ENCODE peak calls at places on chromosome 5, in four cellular contexts. P is glutamatergic neuron, G is AG09309, B is foreskin fibroblast. N is an unnamed sample.
A peak's percentile ranks its signal among the peaks of the same experiment; 100 is the strongest.

GRCh38 chr5:110751902-110752762 is 13.3 kb downstream of the SLC25A46 start:
- DNase-seq in P (no peak), B (peak; percentile 58), G (no peak), N (peak; percentile 58)

GRCh38 chr5:142385194-142385593 is 60.4 kb upstream of the SPRY4 start:
- DNase-seq in G (peak; percentile 49), P (no peak), B (peak; percentile 73), N (peak; percentile 49)

GRCh38 chr5:139061856-139062255 is 136.3 kb downstream of the SIL1 start:
- DNase-seq in G (no peak), B (no peak), P (no peak), N (peak; percentile 20)

GRCh38 chr5:59814563-59814872 is 79.0 kb downstream of the PDE4D start:
- DNase-seq in B (no peak), P (no peak), G (no peak), N (no peak)

GRCh38 chr5:1441166-1441865 is 3.9 kb downstream of the SLC6A3 start:
- DNase-seq in B (no peak), G (no peak), P (no peak), N (no peak)

GRCh38 chr5:55176176-55176818 is 3.3 kb upstream of the CDC20B start:
- DNase-seq in P (peak; percentile 79), B (peak; percentile 76), G (no peak), N (peak; percentile 24)

GRCh38 chr5:119359737-119360413 is 4.1 kb downstream of the TNFAIP8 start:
- DNase-seq in G (no peak), B (no peak), P (no peak), N (no peak)

GRCh38 chr5:14812166-14812565 is 59.4 kb downstream of the ANKH start:
- DNase-seq in G (no peak), P (no peak), B (no peak), N (no peak)

GRCh38 chr5:79552984-79553383 is 39.0 kb upstream of the HOMER1 start:
- DNase-seq in P (no peak), B (peak; percentile 86), G (no peak), N (peak; percentile 72)

GRCh38 chr5:29697786-29698414 is 1495.6 kb upstream of the CDH6 start:
- DNase-seq in P (no peak), G (no peak), B (no peak), N (no peak)

GRCh38 chr5:170467000-170467707 is 36.7 kb upstream of the KCNIP1 start:
- DNase-seq in B (peak; percentile 68), G (peak; percentile 60), P (no peak), N (peak; percentile 78)

GRCh38 chr5:35803221-35803651 is 53.5 kb upstream of the IL7R start:
- DNase-seq in B (peak; percentile 88), P (peak; percentile 72), G (no peak), N (peak; percentile 59)

DNA sequence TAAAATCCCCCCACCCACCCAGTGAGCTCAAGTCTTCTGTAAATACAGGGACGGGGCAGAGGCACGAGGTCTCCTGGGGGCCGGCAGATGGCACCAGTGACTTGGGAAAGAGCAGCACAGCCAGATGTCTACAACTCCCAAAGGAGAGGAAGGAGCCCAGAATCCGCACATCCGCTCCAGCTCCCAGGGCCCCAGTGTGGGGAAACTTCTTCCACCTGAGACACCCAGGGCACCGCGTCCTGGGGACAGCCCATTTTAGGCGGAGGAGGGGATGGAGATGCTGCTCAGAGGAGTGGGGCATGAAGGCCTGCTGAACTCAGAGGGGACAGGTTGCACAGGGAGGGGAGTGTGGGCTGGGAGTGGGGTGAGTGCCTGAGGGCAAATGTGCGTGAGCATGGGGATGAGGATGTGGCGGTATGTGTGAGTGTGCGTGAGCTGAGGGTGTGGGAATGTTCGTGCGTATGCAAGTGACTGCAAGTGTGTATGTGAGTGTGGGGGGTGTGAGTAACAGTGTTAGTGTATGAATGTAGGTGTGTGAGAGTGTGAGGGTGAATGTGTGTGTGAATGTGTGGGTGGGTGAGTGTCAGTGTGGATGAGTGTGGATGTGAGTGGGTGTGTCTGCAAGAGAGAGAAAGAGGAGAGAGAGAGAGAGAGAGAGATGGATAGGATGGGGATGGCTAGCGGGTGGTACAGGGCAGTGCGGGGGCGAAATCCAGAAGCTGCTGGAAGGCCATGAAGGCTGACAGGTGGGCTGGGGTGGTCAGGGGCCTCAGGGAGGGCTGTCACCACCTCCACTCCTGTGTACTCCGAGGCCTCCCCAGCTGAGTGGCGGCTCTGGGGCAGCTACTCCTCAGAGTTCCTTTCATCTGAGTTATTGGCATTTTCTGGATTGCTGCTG is 63.5 kb downstream of the DUSP1 start:
- DNase-seq in P (peak; percentile 70), B (peak; percentile 90), G (peak; percentile 17), N (peak; percentile 75)
- TF ChIP-seq CTCF in P (no peak), B (peak; percentile 77), G (peak; percentile 79), N (peak; percentile 64)

GRCh38 chr5:125257057-125257970 is 510.9 kb upstream of the ZNF608 start:
- DNase-seq in B (peak; percentile 38), G (no peak), P (no peak), N (no peak)

GRCh38 chr5:125257997-125258396 is 511.6 kb upstream of the ZNF608 start:
- DNase-seq in B (no peak), G (no peak), P (no peak), N (no peak)

GRCh38 chr5:125256296-125256695 is 509.9 kb upstream of the ZNF608 start:
- DNase-seq in G (no peak), P (no peak), B (no peak), N (no peak)

GRCh38 chr5:125251703-125252102 is 505.3 kb upstream of the ZNF608 start:
- DNase-seq in P (no peak), G (no peak), B (peak; percentile 40), N (no peak)

GRCh38 chr5:125254267-125254666 is 507.8 kb upstream of the ZNF608 start:
- DNase-seq in P (no peak), G (no peak), B (no peak), N (no peak)
- TF ChIP-seq CTCF in P (no peak), G (no peak), B (no peak), N (no peak)

GRCh38 chr5:67844937-67845336 is 370.6 kb upstream of the PIK3R1 start:
- DNase-seq in B (no peak), G (no peak), P (no peak), N (no peak)

GRCh38 chr5:67842806-67843205 is 372.8 kb upstream of the PIK3R1 start:
- DNase-seq in B (peak; percentile 62), P (peak; percentile 87), G (peak; percentile 3), N (peak; percentile 2)
- TF ChIP-seq CTCF in B (peak; percentile 40), P (peak; percentile 77), G (peak; percentile 43), N (peak; percentile 29)

GRCh38 chr5:95961617-95962474 is at the start of gene ELL2:
- DNase-seq in B (peak; percentile 99), G (peak; percentile 87), P (peak; percentile 98), N (peak; percentile 100)

GRCh38 chr5:95958308-95959014 is 3.2 kb downstream of the ELL2 start:
- DNase-seq in G (no peak), P (no peak), B (peak; percentile 39), N (peak; percentile 51)

GRCh38 chr5:95959051-95959963 is 2.3 kb downstream of the ELL2 start:
- DNase-seq in B (no peak), G (no peak), P (peak; percentile 17), N (peak; percentile 68)

GRCh38 chr5:95960802-95961616 is 642 bp downstream of the ELL2 start:
- DNase-seq in B (peak; percentile 94), G (no peak), P (peak; percentile 89), N (peak; percentile 75)

DNA sequence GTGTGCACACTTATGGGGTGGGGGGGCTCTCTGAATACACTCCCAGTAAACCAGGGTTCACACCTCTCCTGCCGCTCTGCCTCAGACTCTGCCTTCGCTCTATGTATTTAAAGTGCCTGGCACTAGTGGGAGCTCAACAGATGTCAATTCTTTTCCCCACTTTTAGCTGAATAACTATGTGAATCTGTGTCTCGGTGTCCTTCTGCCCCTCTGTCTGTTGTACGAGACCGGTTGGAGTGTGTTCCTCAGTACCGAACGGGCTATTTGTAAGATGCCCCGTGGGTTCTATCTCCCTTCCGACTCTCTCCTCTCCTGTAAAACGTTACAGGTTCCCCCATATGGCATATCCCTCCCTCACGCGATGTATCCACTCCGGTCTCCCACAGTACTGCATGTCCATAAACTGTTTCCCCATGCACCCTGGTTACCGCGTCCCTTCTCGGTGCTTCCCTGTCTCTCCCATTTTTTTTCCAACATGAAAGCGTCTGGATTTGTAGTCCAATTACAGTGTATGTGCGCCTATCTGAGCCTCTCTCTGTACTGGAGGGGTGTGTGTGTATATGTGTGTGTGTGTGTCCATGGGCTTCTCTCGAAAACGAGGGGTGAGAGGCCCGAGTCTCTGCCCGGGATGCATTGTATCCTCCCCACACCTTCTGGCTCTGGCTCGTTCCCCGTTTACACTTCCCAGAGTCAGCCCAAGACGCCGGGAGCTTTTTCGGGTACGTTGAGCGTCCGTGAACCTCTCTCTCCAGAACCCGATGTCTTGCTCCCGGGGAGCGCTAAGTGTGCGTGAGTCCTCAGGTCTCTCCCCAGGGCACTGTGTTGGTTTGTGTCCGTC is 1.5 kb downstream of the ELL2 start:
- DNase-seq in G (no peak), P (peak; percentile 18), B (peak; percentile 59), N (peak; percentile 49)
- TF ChIP-seq CTCF in G (no peak), P (no peak), B (no peak), N (peak; percentile 9)

GRCh38 chr5:11047625-11048024 is 286.6 kb upstream of the DAP start:
- DNase-seq in B (no peak), P (no peak), G (no peak), N (no peak)

GRCh38 chr5:11044581-11044980 is 283.5 kb upstream of the DAP start:
- DNase-seq in P (no peak), G (no peak), B (no peak), N (no peak)

GRCh38 chr5:11047051-11047450 is 286.0 kb upstream of the DAP start:
- DNase-seq in B (no peak), G (no peak), P (no peak), N (no peak)

GRCh38 chr5:11045411-11045810 is 284.4 kb upstream of the DAP start:
- DNase-seq in P (no peak), G (no peak), B (no peak), N (no peak)

GRCh38 chr5:11046160-11046559 is 285.1 kb upstream of the DAP start:
- DNase-seq in B (peak; percentile 10), P (no peak), G (no peak), N (peak; percentile 11)
- TF ChIP-seq CTCF in B (peak; percentile 31), P (no peak), G (peak; percentile 36), N (no peak)

GRCh38 chr5:42908086-42908485 is 96.4 kb upstream of the SELENOP start:
- DNase-seq in P (no peak), G (no peak), B (no peak), N (no peak)

GRCh38 chr5:42915306-42915866 is 103.7 kb upstream of the SELENOP start:
- DNase-seq in P (no peak), B (no peak), G (no peak), N (no peak)

GRCh38 chr5:42908509-42909488 is 97.1 kb upstream of the SELENOP start:
- DNase-seq in G (peak; percentile 55), B (peak; percentile 94), P (peak; percentile 90), N (peak; percentile 88)

GRCh38 chr5:42912184-42912766 is 100.6 kb upstream of the SELENOP start:
- DNase-seq in P (no peak), G (peak; percentile 14), B (peak; percentile 79), N (peak; percentile 70)
- TF ChIP-seq CTCF in P (no peak), G (peak; percentile 71), B (peak; percentile 54), N (peak; percentile 60)